ENCODE peak calls at places on chromosomes 2 and 18, in ten cellular contexts. One of them, this sample, is unnamed.

GRCh38 chr2:95350320-95351079 is 52.0 kb upstream of the FAHD2A start:
- DNase-seq in T1000: no peak
- DNase-seq in MCF 10A: no peak
- DNase-seq in astrocyte of the spinal cord: no peak
- DNase-seq in left colon: no peak
- DNase-seq in activated CD8-positive, alpha-beta memory T cell treated with anti-CD3 and anti-CD28 coated beads for 4 hours: no peak
- DNase-seq in activated CD4-positive, alpha-beta T cell treated with anti-CD3 and anti-CD28 coated beads for 48 hours: no peak
- DNase-seq in amniotic stem cell: no peak
- DNase-seq in AML-193: no peak
- DNase-seq in EL: no peak
- DNase-seq in this sample: no peak

GRCh38 chr18:4821801-4822200 is 366.7 kb upstream of the DLGAP1 start:
- DNase-seq in T1000: no peak
- DNase-seq in MCF 10A: no peak
- DNase-seq in astrocyte of the spinal cord: no peak
- DNase-seq in left colon: no peak
- DNase-seq in activated CD8-positive, alpha-beta memory T cell treated with anti-CD3 and anti-CD28 coated beads for 4 hours: no peak
- DNase-seq in activated CD4-positive, alpha-beta T cell treated with anti-CD3 and anti-CD28 coated beads for 48 hours: no peak
- DNase-seq in amniotic stem cell: no peak
- DNase-seq in AML-193: no peak
- DNase-seq in EL: no peak
- DNase-seq in this sample: no peak

GRCh38 chr18:34159691-34160185 is 65.0 kb downstream of the NOL4 start:
- DNase-seq in T1000: no peak
- DNase-seq in MCF 10A: no peak
- DNase-seq in astrocyte of the spinal cord: no peak
- DNase-seq in left colon: no peak
- DNase-seq in activated CD8-positive, alpha-beta memory T cell treated with anti-CD3 and anti-CD28 coated beads for 4 hours: no peak
- DNase-seq in activated CD4-positive, alpha-beta T cell treated with anti-CD3 and anti-CD28 coated beads for 48 hours: no peak
- DNase-seq in amniotic stem cell: no peak
- DNase-seq in AML-193: no peak
- DNase-seq in EL: no peak
- DNase-seq in this sample: no peak

GRCh38 chr2:164371916-164372315 is 249.4 kb downstream of the GRB14 start:
- DNase-seq in T1000: no peak
- DNase-seq in MCF 10A: no peak
- DNase-seq in astrocyte of the spinal cord: no peak
- DNase-seq in left colon: no peak
- DNase-seq in activated CD8-positive, alpha-beta memory T cell treated with anti-CD3 and anti-CD28 coated beads for 4 hours: no peak
- DNase-seq in activated CD4-positive, alpha-beta T cell treated with anti-CD3 and anti-CD28 coated beads for 48 hours: no peak
- DNase-seq in amniotic stem cell: no peak
- DNase-seq in AML-193: no peak
- DNase-seq in EL: peak
- DNase-seq in this sample: no peak

GRCh38 chr2:114213808-114214207 is 228.6 kb upstream of the DPP10 start:
- DNase-seq in T1000: no peak
- DNase-seq in MCF 10A: no peak
- DNase-seq in astrocyte of the spinal cord: no peak
- DNase-seq in left colon: no peak
- DNase-seq in activated CD8-positive, alpha-beta memory T cell treated with anti-CD3 and anti-CD28 coated beads for 4 hours: no peak
- DNase-seq in activated CD4-positive, alpha-beta T cell treated with anti-CD3 and anti-CD28 coated beads for 48 hours: no peak
- DNase-seq in amniotic stem cell: no peak
- DNase-seq in AML-193: no peak
- DNase-seq in EL: no peak
- DNase-seq in this sample: no peak

GRCh38 chr18:34834897-34835296 is 124.8 kb downstream of the DTNA start:
- DNase-seq in T1000: no peak
- DNase-seq in MCF 10A: no peak
- DNase-seq in astrocyte of the spinal cord: no peak
- DNase-seq in left colon: no peak
- DNase-seq in activated CD8-positive, alpha-beta memory T cell treated with anti-CD3 and anti-CD28 coated beads for 4 hours: no peak
- DNase-seq in activated CD4-positive, alpha-beta T cell treated with anti-CD3 and anti-CD28 coated beads for 48 hours: no peak
- DNase-seq in amniotic stem cell: no peak
- DNase-seq in AML-193: no peak
- DNase-seq in EL: no peak
- DNase-seq in this sample: no peak

GRCh38 chr18:13305326-13305725 is 86.8 kb downstream of the LDLRAD4 start:
- DNase-seq in T1000: no peak
- DNase-seq in MCF 10A: no peak
- DNase-seq in astrocyte of the spinal cord: no peak
- DNase-seq in left colon: no peak
- DNase-seq in activated CD8-positive, alpha-beta memory T cell treated with anti-CD3 and anti-CD28 coated beads for 4 hours: no peak
- DNase-seq in activated CD4-positive, alpha-beta T cell treated with anti-CD3 and anti-CD28 coated beads for 48 hours: no peak
- DNase-seq in amniotic stem cell: no peak
- DNase-seq in AML-193: no peak
- DNase-seq in EL: no peak
- DNase-seq in this sample: no peak

GRCh38 chr2:177044686-177045085 is 167.9 kb upstream of the HNRNPA3 start:
- DNase-seq in T1000: no peak
- DNase-seq in MCF 10A: no peak
- DNase-seq in astrocyte of the spinal cord: no peak
- DNase-seq in left colon: no peak
- DNase-seq in activated CD8-positive, alpha-beta memory T cell treated with anti-CD3 and anti-CD28 coated beads for 4 hours: no peak
- DNase-seq in activated CD4-positive, alpha-beta T cell treated with anti-CD3 and anti-CD28 coated beads for 48 hours: no peak
- DNase-seq in amniotic stem cell: no peak
- DNase-seq in AML-193: no peak
- DNase-seq in EL: no peak
- DNase-seq in this sample: no peak

GRCh38 chr2:174247474-174248186 is 702 bp downstream of the OLA1 start:
- DNase-seq in T1000: no peak
- DNase-seq in MCF 10A: peak
- DNase-seq in astrocyte of the spinal cord: peak
- DNase-seq in left colon: no peak
- DNase-seq in activated CD8-positive, alpha-beta memory T cell treated with anti-CD3 and anti-CD28 coated beads for 4 hours: no peak
- DNase-seq in activated CD4-positive, alpha-beta T cell treated with anti-CD3 and anti-CD28 coated beads for 48 hours: no peak
- DNase-seq in amniotic stem cell: no peak
- DNase-seq in AML-193: no peak
- DNase-seq in EL: peak
- DNase-seq in this sample: peak

GRCh38 chr2:191351298-191351697 is 106.1 kb downstream of the MYO1B start:
- DNase-seq in T1000: no peak
- DNase-seq in MCF 10A: no peak
- DNase-seq in astrocyte of the spinal cord: peak
- DNase-seq in left colon: no peak
- DNase-seq in activated CD8-positive, alpha-beta memory T cell treated with anti-CD3 and anti-CD28 coated beads for 4 hours: no peak
- DNase-seq in activated CD4-positive, alpha-beta T cell treated with anti-CD3 and anti-CD28 coated beads for 48 hours: no peak
- DNase-seq in amniotic stem cell: no peak
- DNase-seq in AML-193: no peak
- DNase-seq in EL: peak
- DNase-seq in this sample: no peak

GRCh38 chr2:227134591-227134990 is 29.4 kb downstream of the COL4A4 start:
- DNase-seq in T1000: no peak
- DNase-seq in MCF 10A: no peak
- DNase-seq in astrocyte of the spinal cord: no peak
- DNase-seq in left colon: no peak
- DNase-seq in activated CD8-positive, alpha-beta memory T cell treated with anti-CD3 and anti-CD28 coated beads for 4 hours: no peak
- DNase-seq in activated CD4-positive, alpha-beta T cell treated with anti-CD3 and anti-CD28 coated beads for 48 hours: no peak
- DNase-seq in amniotic stem cell: no peak
- DNase-seq in AML-193: no peak
- DNase-seq in EL: no peak
- DNase-seq in this sample: no peak

GRCh38 chr2:217222511-217222910 is 362.6 kb upstream of the TNP1 start:
- DNase-seq in T1000: no peak
- DNase-seq in MCF 10A: no peak
- DNase-seq in astrocyte of the spinal cord: no peak
- DNase-seq in left colon: no peak
- DNase-seq in activated CD8-positive, alpha-beta memory T cell treated with anti-CD3 and anti-CD28 coated beads for 4 hours: no peak
- DNase-seq in activated CD4-positive, alpha-beta T cell treated with anti-CD3 and anti-CD28 coated beads for 48 hours: peak
- DNase-seq in amniotic stem cell: no peak
- DNase-seq in AML-193: peak
- DNase-seq in EL: no peak
- DNase-seq in this sample: peak

GRCh38 chr2:72214429-72215143 is 66.9 kb upstream of the CYP26B1 start:
- DNase-seq in T1000: no peak
- DNase-seq in MCF 10A: peak
- DNase-seq in astrocyte of the spinal cord: peak
- DNase-seq in left colon: no peak
- DNase-seq in activated CD8-positive, alpha-beta memory T cell treated with anti-CD3 and anti-CD28 coated beads for 4 hours: no peak
- DNase-seq in activated CD4-positive, alpha-beta T cell treated with anti-CD3 and anti-CD28 coated beads for 48 hours: no peak
- DNase-seq in amniotic stem cell: peak
- DNase-seq in AML-193: peak
- DNase-seq in EL: peak
- DNase-seq in this sample: no peak

GRCh38 chr18:9519431-9519830 is 44.1 kb downstream of the RALBP1 start:
- DNase-seq in T1000: no peak
- DNase-seq in MCF 10A: no peak
- DNase-seq in astrocyte of the spinal cord: no peak
- DNase-seq in left colon: no peak
- DNase-seq in activated CD8-positive, alpha-beta memory T cell treated with anti-CD3 and anti-CD28 coated beads for 4 hours: no peak
- DNase-seq in activated CD4-positive, alpha-beta T cell treated with anti-CD3 and anti-CD28 coated beads for 48 hours: no peak
- DNase-seq in amniotic stem cell: no peak
- DNase-seq in AML-193: no peak
- DNase-seq in EL: no peak
- DNase-seq in this sample: no peak

GRCh38 chr2:84782717-84783442 is 98.0 kb downstream of the TRABD2A start:
- DNase-seq in T1000: no peak
- DNase-seq in MCF 10A: no peak
- DNase-seq in astrocyte of the spinal cord: no peak
- DNase-seq in left colon: no peak
- DNase-seq in activated CD8-positive, alpha-beta memory T cell treated with anti-CD3 and anti-CD28 coated beads for 4 hours: no peak
- DNase-seq in activated CD4-positive, alpha-beta T cell treated with anti-CD3 and anti-CD28 coated beads for 48 hours: peak
- DNase-seq in amniotic stem cell: no peak
- DNase-seq in AML-193: no peak
- DNase-seq in EL: peak
- DNase-seq in this sample: peak

GRCh38 chr2:154455201-154455600 is 243.3 kb upstream of the KCNJ3 start:
- DNase-seq in T1000: no peak
- DNase-seq in MCF 10A: no peak
- DNase-seq in astrocyte of the spinal cord: no peak
- DNase-seq in left colon: no peak
- DNase-seq in activated CD8-positive, alpha-beta memory T cell treated with anti-CD3 and anti-CD28 coated beads for 4 hours: no peak
- DNase-seq in activated CD4-positive, alpha-beta T cell treated with anti-CD3 and anti-CD28 coated beads for 48 hours: no peak
- DNase-seq in amniotic stem cell: no peak
- DNase-seq in AML-193: no peak
- DNase-seq in EL: peak
- DNase-seq in this sample: no peak

GRCh38 chr2:69309336-69310048 is 77.5 kb downstream of the GFPT1 start:
- DNase-seq in T1000: peak
- DNase-seq in MCF 10A: no peak
- DNase-seq in astrocyte of the spinal cord: peak
- DNase-seq in left colon: peak
- DNase-seq in activated CD8-positive, alpha-beta memory T cell treated with anti-CD3 and anti-CD28 coated beads for 4 hours: no peak
- DNase-seq in activated CD4-positive, alpha-beta T cell treated with anti-CD3 and anti-CD28 coated beads for 48 hours: no peak
- DNase-seq in amniotic stem cell: no peak
- DNase-seq in AML-193: no peak
- DNase-seq in EL: no peak
- DNase-seq in this sample: no peak

GRCh38 chr2:140943867-140944266 is 1186.9 kb downstream of the LRP1B start:
- DNase-seq in T1000: no peak
- DNase-seq in MCF 10A: no peak
- DNase-seq in astrocyte of the spinal cord: no peak
- DNase-seq in left colon: no peak
- DNase-seq in activated CD8-positive, alpha-beta memory T cell treated with anti-CD3 and anti-CD28 coated beads for 4 hours: no peak
- DNase-seq in activated CD4-positive, alpha-beta T cell treated with anti-CD3 and anti-CD28 coated beads for 48 hours: no peak
- DNase-seq in amniotic stem cell: no peak
- DNase-seq in AML-193: no peak
- DNase-seq in EL: no peak
- DNase-seq in this sample: no peak

GRCh38 chr2:217996345-217996744 is 6.5 kb downstream of the TNS1 start:
- DNase-seq in T1000: no peak
- DNase-seq in MCF 10A: peak
- DNase-seq in astrocyte of the spinal cord: peak
- DNase-seq in left colon: no peak
- DNase-seq in activated CD8-positive, alpha-beta memory T cell treated with anti-CD3 and anti-CD28 coated beads for 4 hours: no peak
- DNase-seq in activated CD4-positive, alpha-beta T cell treated with anti-CD3 and anti-CD28 coated beads for 48 hours: no peak
- DNase-seq in amniotic stem cell: no peak
- DNase-seq in AML-193: no peak
- DNase-seq in EL: peak
- DNase-seq in this sample: no peak

GRCh38 chr2:26573241-26573925 is 67.8 kb downstream of the CIB4 start:
- DNase-seq in T1000: no peak
- DNase-seq in MCF 10A: no peak
- DNase-seq in astrocyte of the spinal cord: no peak
- DNase-seq in left colon: no peak
- DNase-seq in activated CD8-positive, alpha-beta memory T cell treated with anti-CD3 and anti-CD28 coated beads for 4 hours: no peak
- DNase-seq in activated CD4-positive, alpha-beta T cell treated with anti-CD3 and anti-CD28 coated beads for 48 hours: no peak
- DNase-seq in amniotic stem cell: no peak
- DNase-seq in AML-193: no peak
- DNase-seq in EL: no peak
- DNase-seq in this sample: no peak

GRCh38 chr2:80126596-80127189 is 177.9 kb downstream of the LRRTM1 start:
- DNase-seq in T1000: no peak
- DNase-seq in MCF 10A: peak
- DNase-seq in astrocyte of the spinal cord: peak
- DNase-seq in left colon: no peak
- DNase-seq in activated CD8-positive, alpha-beta memory T cell treated with anti-CD3 and anti-CD28 coated beads for 4 hours: no peak
- DNase-seq in activated CD4-positive, alpha-beta T cell treated with anti-CD3 and anti-CD28 coated beads for 48 hours: no peak
- DNase-seq in amniotic stem cell: peak
- DNase-seq in AML-193: no peak
- DNase-seq in EL: peak
- DNase-seq in this sample: no peak

GRCh38 chr2:218821605-218822211 is 9.9 kb downstream of the PRKAG3 start:
- DNase-seq in T1000: no peak
- DNase-seq in MCF 10A: no peak
- DNase-seq in astrocyte of the spinal cord: no peak
- DNase-seq in left colon: no peak
- DNase-seq in activated CD8-positive, alpha-beta memory T cell treated with anti-CD3 and anti-CD28 coated beads for 4 hours: no peak
- DNase-seq in activated CD4-positive, alpha-beta T cell treated with anti-CD3 and anti-CD28 coated beads for 48 hours: no peak
- DNase-seq in amniotic stem cell: no peak
- DNase-seq in AML-193: no peak
- DNase-seq in EL: no peak
- DNase-seq in this sample: no peak

GRCh38 chr2:20623241-20623640 is 27.7 kb downstream of the HS1BP3 start:
- DNase-seq in T1000: no peak
- DNase-seq in MCF 10A: no peak
- DNase-seq in astrocyte of the spinal cord: no peak
- DNase-seq in left colon: no peak
- DNase-seq in activated CD8-positive, alpha-beta memory T cell treated with anti-CD3 and anti-CD28 coated beads for 4 hours: no peak
- DNase-seq in activated CD4-positive, alpha-beta T cell treated with anti-CD3 and anti-CD28 coated beads for 48 hours: no peak
- DNase-seq in amniotic stem cell: no peak
- DNase-seq in AML-193: no peak
- DNase-seq in EL: no peak
- DNase-seq in this sample: no peak

GRCh38 chr2:31413025-31413424 is 1.5 kb downstream of the XDH start:
- DNase-seq in T1000: no peak
- DNase-seq in MCF 10A: peak
- DNase-seq in astrocyte of the spinal cord: no peak
- DNase-seq in left colon: no peak
- DNase-seq in activated CD8-positive, alpha-beta memory T cell treated with anti-CD3 and anti-CD28 coated beads for 4 hours: no peak
- DNase-seq in activated CD4-positive, alpha-beta T cell treated with anti-CD3 and anti-CD28 coated beads for 48 hours: no peak
- DNase-seq in amniotic stem cell: no peak
- DNase-seq in AML-193: no peak
- DNase-seq in EL: peak
- DNase-seq in this sample: no peak

GRCh38 chr18:14179306-14179705 is 47.1 kb upstream of the ZNF519 start:
- DNase-seq in T1000: no peak
- DNase-seq in MCF 10A: no peak
- DNase-seq in astrocyte of the spinal cord: peak
- DNase-seq in left colon: peak
- DNase-seq in activated CD8-positive, alpha-beta memory T cell treated with anti-CD3 and anti-CD28 coated beads for 4 hours: no peak
- DNase-seq in activated CD4-positive, alpha-beta T cell treated with anti-CD3 and anti-CD28 coated beads for 48 hours: peak
- DNase-seq in amniotic stem cell: no peak
- DNase-seq in AML-193: no peak
- DNase-seq in EL: no peak
- DNase-seq in this sample: no peak

GRCh38 chr2:217335341-217335966 is 475.6 kb upstream of the TNP1 start:
- DNase-seq in T1000: no peak
- DNase-seq in MCF 10A: no peak
- DNase-seq in astrocyte of the spinal cord: no peak
- DNase-seq in left colon: no peak
- DNase-seq in activated CD8-positive, alpha-beta memory T cell treated with anti-CD3 and anti-CD28 coated beads for 4 hours: no peak
- DNase-seq in activated CD4-positive, alpha-beta T cell treated with anti-CD3 and anti-CD28 coated beads for 48 hours: no peak
- DNase-seq in amniotic stem cell: no peak
- DNase-seq in AML-193: no peak
- DNase-seq in EL: peak
- DNase-seq in this sample: no peak

GRCh38 chr2:28366496-28367282 is 26.0 kb upstream of the FOSL2 start:
- DNase-seq in T1000: no peak
- DNase-seq in MCF 10A: no peak
- DNase-seq in astrocyte of the spinal cord: no peak
- DNase-seq in left colon: peak
- DNase-seq in activated CD8-positive, alpha-beta memory T cell treated with anti-CD3 and anti-CD28 coated beads for 4 hours: no peak
- DNase-seq in activated CD4-positive, alpha-beta T cell treated with anti-CD3 and anti-CD28 coated beads for 48 hours: peak
- DNase-seq in amniotic stem cell: no peak
- DNase-seq in AML-193: peak
- DNase-seq in EL: peak
- DNase-seq in this sample: no peak

GRCh38 chr2:216066255-216066654 is 15.4 kb downstream of the PECR start:
- DNase-seq in T1000: no peak
- DNase-seq in MCF 10A: no peak
- DNase-seq in astrocyte of the spinal cord: peak
- DNase-seq in left colon: no peak
- DNase-seq in activated CD8-positive, alpha-beta memory T cell treated with anti-CD3 and anti-CD28 coated beads for 4 hours: no peak
- DNase-seq in activated CD4-positive, alpha-beta T cell treated with anti-CD3 and anti-CD28 coated beads for 48 hours: no peak
- DNase-seq in amniotic stem cell: no peak
- DNase-seq in AML-193: no peak
- DNase-seq in EL: peak
- DNase-seq in this sample: no peak

This sample was measured in Karpas-422.